ENCODE peak calls at places on chromosomes 7 and 10, in eight cellular contexts. One of them, this sample, is unnamed.

GRCh38 chr10:82943142-82943541 is 1068.1 kb downstream of the NRG3 start:
- DNase-seq in AG09309: no peak
- DNase-seq in AG04449: no peak
- DNase-seq in fibroblast of lung: no peak
- DNase-seq in GM12865: no peak
- DNase-seq in cardiac fibroblast: no peak
- DNase-seq in IMR-90: no peak
- DNase-seq in GM23248: no peak
- DNase-seq in this sample: no peak

GRCh38 chr7:28408105-28408973 is 4.0 kb upstream of the CREB5 start:
- DNase-seq in AG09309: no peak
- DNase-seq in AG04449: no peak
- DNase-seq in fibroblast of lung: no peak
- DNase-seq in GM12865: no peak
- DNase-seq in cardiac fibroblast: no peak
- DNase-seq in IMR-90: peak
- DNase-seq in GM23248: peak
- DNase-seq in this sample: peak

GRCh38 chr10:110138197-110138812 is 69.1 kb upstream of the MXI1 start:
- DNase-seq in AG09309: peak
- DNase-seq in AG04449: no peak
- DNase-seq in fibroblast of lung: peak
- DNase-seq in GM12865: peak
- DNase-seq in cardiac fibroblast: peak
- DNase-seq in IMR-90: peak
- DNase-seq in GM23248: peak
- DNase-seq in this sample: no peak

GRCh38 chr7:41993173-41993867 is 243.7 kb downstream of the GLI3 start:
- DNase-seq in AG09309: no peak
- DNase-seq in AG04449: no peak
- DNase-seq in fibroblast of lung: peak
- DNase-seq in GM12865: no peak
- DNase-seq in cardiac fibroblast: peak
- DNase-seq in IMR-90: peak
- DNase-seq in GM23248: peak
- DNase-seq in this sample: no peak

GRCh38 chr7:525740-526139 is 6.1 kb upstream of the PDGFA start:
- DNase-seq in AG09309: no peak
- DNase-seq in AG04449: no peak
- DNase-seq in fibroblast of lung: no peak
- DNase-seq in GM12865: no peak
- DNase-seq in cardiac fibroblast: no peak
- DNase-seq in IMR-90: no peak
- DNase-seq in GM23248: peak
- DNase-seq in this sample: no peak

GRCh38 chr10:88865281-88865876 is 13.7 kb upstream of the ANKRD22 start:
- DNase-seq in AG09309: no peak
- DNase-seq in AG04449: no peak
- DNase-seq in fibroblast of lung: peak
- DNase-seq in GM12865: peak
- DNase-seq in cardiac fibroblast: peak
- DNase-seq in IMR-90: no peak
- DNase-seq in GM23248: peak
- DNase-seq in this sample: no peak

GRCh38 chr10:33506838-33507661 is 172.6 kb upstream of the NRP1 start:
- DNase-seq in AG09309: no peak
- DNase-seq in AG04449: no peak
- DNase-seq in fibroblast of lung: peak
- DNase-seq in GM12865: peak
- DNase-seq in cardiac fibroblast: peak
- DNase-seq in IMR-90: peak
- DNase-seq in GM23248: peak
- DNase-seq in this sample: peak

GRCh38 chr7:44980393-44981034 is 1.7 kb upstream of the MYO1G start:
- DNase-seq in AG09309: peak
- DNase-seq in AG04449: no peak
- DNase-seq in fibroblast of lung: peak
- DNase-seq in GM12865: peak
- DNase-seq in cardiac fibroblast: peak
- DNase-seq in IMR-90: peak
- DNase-seq in GM23248: peak
- DNase-seq in this sample: no peak

GRCh38 chr10:132496360-132497082 is 41.1 kb upstream of the INPP5A start:
- DNase-seq in AG09309: no peak
- DNase-seq in AG04449: no peak
- DNase-seq in fibroblast of lung: no peak
- DNase-seq in GM12865: no peak
- DNase-seq in cardiac fibroblast: no peak
- DNase-seq in IMR-90: no peak
- DNase-seq in GM23248: no peak
- DNase-seq in this sample: no peak

GRCh38 chr7:46385662-46386309 is 464.7 kb upstream of the IGFBP3 start:
- DNase-seq in AG09309: peak
- DNase-seq in AG04449: peak
- DNase-seq in fibroblast of lung: peak
- DNase-seq in GM12865: no peak
- DNase-seq in cardiac fibroblast: peak
- DNase-seq in IMR-90: peak
- DNase-seq in GM23248: peak
- DNase-seq in this sample: peak

GRCh38 chr10:132133005-132133404 is 53.7 kb upstream of the DPYSL4 start:
- DNase-seq in AG09309: no peak
- DNase-seq in AG04449: no peak
- DNase-seq in fibroblast of lung: no peak
- DNase-seq in GM12865: no peak
- DNase-seq in cardiac fibroblast: no peak
- DNase-seq in IMR-90: no peak
- DNase-seq in GM23248: no peak
- DNase-seq in this sample: no peak

GRCh38 chr10:11088709-11089108 is 71.0 kb downstream of the CELF2 start:
- DNase-seq in AG09309: no peak
- DNase-seq in AG04449: no peak
- DNase-seq in fibroblast of lung: no peak
- DNase-seq in GM12865: no peak
- DNase-seq in cardiac fibroblast: no peak
- DNase-seq in IMR-90: no peak
- DNase-seq in GM23248: no peak
- DNase-seq in this sample: no peak

GRCh38 chr7:137978464-137979237 is 23.2 kb downstream of the CREB3L2 start:
- DNase-seq in AG09309: peak
- DNase-seq in AG04449: peak
- DNase-seq in fibroblast of lung: peak
- DNase-seq in GM12865: no peak
- DNase-seq in cardiac fibroblast: peak
- DNase-seq in IMR-90: peak
- DNase-seq in GM23248: peak
- DNase-seq in this sample: peak

GRCh38 chr10:49141541-49142332 is 7.9 kb upstream of the FAM170B start:
- DNase-seq in AG09309: no peak
- DNase-seq in AG04449: no peak
- DNase-seq in fibroblast of lung: no peak
- DNase-seq in GM12865: no peak
- DNase-seq in cardiac fibroblast: no peak
- DNase-seq in IMR-90: no peak
- DNase-seq in GM23248: peak
- DNase-seq in this sample: no peak

GRCh38 chr7:7564323-7564780 is 2.3 kb upstream of the MIOS start:
- DNase-seq in AG09309: peak
- DNase-seq in AG04449: peak
- DNase-seq in fibroblast of lung: peak
- DNase-seq in GM12865: no peak
- DNase-seq in cardiac fibroblast: peak
- DNase-seq in IMR-90: peak
- DNase-seq in GM23248: peak
- DNase-seq in this sample: peak

GRCh38 chr7:100490483-100491191 is 6.9 kb downstream of the NYAP1 start:
- DNase-seq in AG09309: no peak
- DNase-seq in AG04449: no peak
- DNase-seq in fibroblast of lung: no peak
- DNase-seq in GM12865: no peak
- DNase-seq in cardiac fibroblast: no peak
- DNase-seq in IMR-90: no peak
- DNase-seq in GM23248: no peak
- DNase-seq in this sample: no peak

GRCh38 chr10:129851941-129852650 is 112.0 kb downstream of the EBF3 start:
- DNase-seq in AG09309: no peak
- DNase-seq in AG04449: no peak
- DNase-seq in fibroblast of lung: no peak
- DNase-seq in GM12865: no peak
- DNase-seq in cardiac fibroblast: no peak
- DNase-seq in IMR-90: no peak
- DNase-seq in GM23248: no peak
- DNase-seq in this sample: no peak

GRCh38 chr7:77917500-77918262 is 119.1 kb downstream of the PHTF2 start:
- DNase-seq in AG09309: no peak
- DNase-seq in AG04449: no peak
- DNase-seq in fibroblast of lung: no peak
- DNase-seq in GM12865: no peak
- DNase-seq in cardiac fibroblast: no peak
- DNase-seq in IMR-90: peak
- DNase-seq in GM23248: no peak
- DNase-seq in this sample: no peak

GRCh38 chr7:2452074-2452507 is 24.1 kb downstream of the GRIFIN start:
- DNase-seq in AG09309: no peak
- DNase-seq in AG04449: no peak
- DNase-seq in fibroblast of lung: no peak
- DNase-seq in GM12865: no peak
- DNase-seq in cardiac fibroblast: no peak
- DNase-seq in IMR-90: no peak
- DNase-seq in GM23248: no peak
- DNase-seq in this sample: no peak

GRCh38 chr10:112696587-112696986 is 249.6 kb downstream of the VTI1A start:
- DNase-seq in AG09309: no peak
- DNase-seq in AG04449: no peak
- DNase-seq in fibroblast of lung: no peak
- DNase-seq in GM12865: no peak
- DNase-seq in cardiac fibroblast: no peak
- DNase-seq in IMR-90: peak
- DNase-seq in GM23248: no peak
- DNase-seq in this sample: no peak

GRCh38 chr7:129610709-129611245 is 743 bp upstream of the NRF1 start:
- DNase-seq in AG09309: no peak
- DNase-seq in AG04449: no peak
- DNase-seq in fibroblast of lung: no peak
- DNase-seq in GM12865: peak
- DNase-seq in cardiac fibroblast: no peak
- DNase-seq in IMR-90: no peak
- DNase-seq in GM23248: peak
- DNase-seq in this sample: no peak

GRCh38 chr10:75281980-75282379 is 46.2 kb upstream of the COMTD1 start:
- DNase-seq in AG09309: no peak
- DNase-seq in AG04449: no peak
- DNase-seq in fibroblast of lung: no peak
- DNase-seq in GM12865: no peak
- DNase-seq in cardiac fibroblast: no peak
- DNase-seq in IMR-90: no peak
- DNase-seq in GM23248: no peak
- DNase-seq in this sample: no peak

GRCh38 chr10:22656056-22656455 is 58.3 kb downstream of the PIP4K2A start:
- DNase-seq in AG09309: no peak
- DNase-seq in AG04449: no peak
- DNase-seq in fibroblast of lung: no peak
- DNase-seq in GM12865: no peak
- DNase-seq in cardiac fibroblast: no peak
- DNase-seq in IMR-90: no peak
- DNase-seq in GM23248: no peak
- DNase-seq in this sample: no peak

GRCh38 chr10:61943699-61944444 is 42.4 kb downstream of the ARID5B start:
- DNase-seq in AG09309: peak
- DNase-seq in AG04449: no peak
- DNase-seq in fibroblast of lung: peak
- DNase-seq in GM12865: peak
- DNase-seq in cardiac fibroblast: peak
- DNase-seq in IMR-90: peak
- DNase-seq in GM23248: peak
- DNase-seq in this sample: peak

GRCh38 chr10:118407026-118407425 is 64.9 kb upstream of the FAM204A start:
- DNase-seq in AG09309: no peak
- DNase-seq in AG04449: no peak
- DNase-seq in fibroblast of lung: no peak
- DNase-seq in GM12865: no peak
- DNase-seq in cardiac fibroblast: no peak
- DNase-seq in IMR-90: no peak
- DNase-seq in GM23248: no peak
- DNase-seq in this sample: no peak

GRCh38 chr7:155532792-155533119 is 13.6 kb downstream of the CNPY1 start:
- DNase-seq in AG09309: no peak
- DNase-seq in AG04449: no peak
- DNase-seq in fibroblast of lung: no peak
- DNase-seq in GM12865: no peak
- DNase-seq in cardiac fibroblast: no peak
- DNase-seq in IMR-90: no peak
- DNase-seq in GM23248: no peak
- DNase-seq in this sample: no peak

GRCh38 chr10:34780818-34781380 is 34.2 kb downstream of the PARD3 start:
- DNase-seq in AG09309: no peak
- DNase-seq in AG04449: no peak
- DNase-seq in fibroblast of lung: peak
- DNase-seq in GM12865: peak
- DNase-seq in cardiac fibroblast: peak
- DNase-seq in IMR-90: peak
- DNase-seq in GM23248: no peak
- DNase-seq in this sample: peak

GRCh38 chr10:124626759-124627380 is 117.3 kb downstream of the FAM53B start:
- DNase-seq in AG09309: no peak
- DNase-seq in AG04449: no peak
- DNase-seq in fibroblast of lung: no peak
- DNase-seq in GM12865: peak
- DNase-seq in cardiac fibroblast: no peak
- DNase-seq in IMR-90: no peak
- DNase-seq in GM23248: no peak
- DNase-seq in this sample: no peak
- H3K4me3 ChIP-seq in AG09309: no peak
- H3K4me3 ChIP-seq in AG04449: no peak
- H3K4me3 ChIP-seq in fibroblast of lung: no peak
- H3K4me3 ChIP-seq in GM12865: no peak
- H3K4me3 ChIP-seq in cardiac fibroblast: no peak
- H3K4me3 ChIP-seq in IMR-90: no peak
- H3K4me3 ChIP-seq in GM23248: no peak
- H3K4me3 ChIP-seq in this sample: no peak

GRCh38 chr7:30395676-30396075 is 82.9 kb downstream of the NOD1 start:
- DNase-seq in AG09309: no peak
- DNase-seq in AG04449: no peak
- DNase-seq in fibroblast of lung: no peak
- DNase-seq in GM12865: no peak
- DNase-seq in cardiac fibroblast: no peak
- DNase-seq in IMR-90: no peak
- DNase-seq in GM23248: no peak
- DNase-seq in this sample: no peak
- H3K4me3 ChIP-seq in AG09309: no peak
- H3K4me3 ChIP-seq in AG04449: no peak
- H3K4me3 ChIP-seq in fibroblast of lung: no peak
- H3K4me3 ChIP-seq in GM12865: no peak
- H3K4me3 ChIP-seq in cardiac fibroblast: no peak
- H3K4me3 ChIP-seq in IMR-90: no peak
- H3K4me3 ChIP-seq in GM23248: no peak
- H3K4me3 ChIP-seq in this sample: no peak

GRCh38 chr10:4947635-4948596 is 15.3 kb upstream of the AKR1C1 start:
- DNase-seq in AG09309: peak
- DNase-seq in AG04449: peak
- DNase-seq in fibroblast of lung: peak
- DNase-seq in GM12865: no peak
- DNase-seq in cardiac fibroblast: peak
- DNase-seq in IMR-90: peak
- DNase-seq in GM23248: peak
- DNase-seq in this sample: peak
- H3K4me3 ChIP-seq in AG09309: no peak
- H3K4me3 ChIP-seq in AG04449: no peak
- H3K4me3 ChIP-seq in fibroblast of lung: no peak
- H3K4me3 ChIP-seq in GM12865: no peak
- H3K4me3 ChIP-seq in cardiac fibroblast: no peak
- H3K4me3 ChIP-seq in IMR-90: no peak
- H3K4me3 ChIP-seq in GM23248: peak
- H3K4me3 ChIP-seq in this sample: no peak

GRCh38 chr10:29970012-29970396 is 89.4 kb downstream of the JCAD start:
- DNase-seq in AG09309: no peak
- DNase-seq in AG04449: no peak
- DNase-seq in fibroblast of lung: no peak
- DNase-seq in GM12865: no peak
- DNase-seq in cardiac fibroblast: no peak
- DNase-seq in IMR-90: no peak
- DNase-seq in GM23248: no peak
- DNase-seq in this sample: no peak
- H3K4me3 ChIP-seq in AG09309: no peak
- H3K4me3 ChIP-seq in AG04449: no peak
- H3K4me3 ChIP-seq in fibroblast of lung: no peak
- H3K4me3 ChIP-seq in GM12865: no peak
- H3K4me3 ChIP-seq in cardiac fibroblast: no peak
- H3K4me3 ChIP-seq in IMR-90: no peak
- H3K4me3 ChIP-seq in GM23248: no peak
- H3K4me3 ChIP-seq in this sample: no peak